ENCODE peak calls at places on chromosomes 5 and 9, in six cellular contexts. One of them, this sample, is unnamed.

GRCh38 chr5:113240951-113241726 is 193.7 kb downstream of the TSSK1B start:
- DNase-seq in NCI-H774: no peak
- DNase-seq in SJSA1: no peak
- DNase-seq in fibroblast of the conjunctiva: no peak
- DNase-seq in AG20443: no peak
- DNase-seq in HT1080: no peak
- DNase-seq in this sample: no peak

GRCh38 chr9:128341435-128341849 is 1.1 kb downstream of the SLC27A4 start:
- DNase-seq in HT1080: peak
- DNase-seq in SJSA1: peak
- DNase-seq in AG20443: peak
- DNase-seq in fibroblast of the conjunctiva: peak
- DNase-seq in NCI-H774: peak
- DNase-seq in this sample: no peak

GRCh38 chr5:145946112-145946861 is 9.9 kb downstream of the SH3RF2 start:
- DNase-seq in fibroblast of the conjunctiva: no peak
- DNase-seq in AG20443: peak
- DNase-seq in HT1080: peak
- DNase-seq in NCI-H774: no peak
- DNase-seq in SJSA1: peak
- DNase-seq in this sample: peak

GRCh38 chr5:96180684-96181083 is 219.0 kb upstream of the ELL2 start:
- DNase-seq in fibroblast of the conjunctiva: no peak
- DNase-seq in AG20443: no peak
- DNase-seq in SJSA1: no peak
- DNase-seq in HT1080: no peak
- DNase-seq in NCI-H774: no peak
- DNase-seq in this sample: no peak

GRCh38 chr9:96020822-96021615 is 145.5 kb downstream of the ERCC6L2 start:
- DNase-seq in AG20443: peak
- DNase-seq in NCI-H774: no peak
- DNase-seq in HT1080: no peak
- DNase-seq in SJSA1: no peak
- DNase-seq in fibroblast of the conjunctiva: no peak
- DNase-seq in this sample: no peak

GRCh38 chr9:134328841-134329575 is 2.8 kb downstream of the RXRA start:
- DNase-seq in HT1080: no peak
- DNase-seq in NCI-H774: no peak
- DNase-seq in fibroblast of the conjunctiva: no peak
- DNase-seq in SJSA1: no peak
- DNase-seq in AG20443: peak
- DNase-seq in this sample: no peak

GRCh38 chr5:84228266-84228665 is 156.4 kb downstream of the EDIL3 start:
- DNase-seq in AG20443: no peak
- DNase-seq in HT1080: peak
- DNase-seq in fibroblast of the conjunctiva: no peak
- DNase-seq in NCI-H774: no peak
- DNase-seq in SJSA1: no peak
- DNase-seq in this sample: no peak

GRCh38 chr9:69653261-69653660 is 18.9 kb downstream of the APBA1 start:
- DNase-seq in HT1080: no peak
- DNase-seq in NCI-H774: no peak
- DNase-seq in fibroblast of the conjunctiva: no peak
- DNase-seq in SJSA1: no peak
- DNase-seq in AG20443: no peak
- DNase-seq in this sample: no peak

GRCh38 chr9:85743290-85744128 is 1.8 kb upstream of the AGTPBP1 start:
- DNase-seq in SJSA1: peak
- DNase-seq in HT1080: peak
- DNase-seq in NCI-H774: no peak
- DNase-seq in fibroblast of the conjunctiva: peak
- DNase-seq in AG20443: peak
- DNase-seq in this sample: peak

GRCh38 chr5:16784843-16785791 is 151.0 kb downstream of the MYO10 start:
- DNase-seq in HT1080: peak
- DNase-seq in NCI-H774: no peak
- DNase-seq in fibroblast of the conjunctiva: no peak
- DNase-seq in AG20443: no peak
- DNase-seq in SJSA1: no peak
- DNase-seq in this sample: no peak

GRCh38 chr9:104608336-104608735 is 2.9 kb upstream of the OR13C2 start:
- DNase-seq in HT1080: peak
- DNase-seq in AG20443: no peak
- DNase-seq in SJSA1: no peak
- DNase-seq in fibroblast of the conjunctiva: no peak
- DNase-seq in NCI-H774: no peak
- DNase-seq in this sample: no peak

GRCh38 chr9:19379697-19380046 is 364 bp downstream of the RPS6 start:
- DNase-seq in NCI-H774: peak
- DNase-seq in fibroblast of the conjunctiva: no peak
- DNase-seq in HT1080: no peak
- DNase-seq in SJSA1: no peak
- DNase-seq in AG20443: peak
- DNase-seq in this sample: no peak

GRCh38 chr5:136236479-136237083 is 43.6 kb upstream of the SMIM32 start:
- DNase-seq in SJSA1: no peak
- DNase-seq in NCI-H774: no peak
- DNase-seq in AG20443: no peak
- DNase-seq in HT1080: no peak
- DNase-seq in fibroblast of the conjunctiva: no peak
- DNase-seq in this sample: no peak

GRCh38 chr5:134578578-134579283 is 53.3 kb downstream of the JADE2 start:
- DNase-seq in HT1080: no peak
- DNase-seq in SJSA1: no peak
- DNase-seq in AG20443: no peak
- DNase-seq in fibroblast of the conjunctiva: no peak
- DNase-seq in NCI-H774: no peak
- DNase-seq in this sample: no peak

GRCh38 chr5:89313804-89314588 is 431.0 kb upstream of the MEF2C start:
- DNase-seq in AG20443: peak
- DNase-seq in HT1080: peak
- DNase-seq in fibroblast of the conjunctiva: peak
- DNase-seq in NCI-H774: no peak
- DNase-seq in SJSA1: peak
- DNase-seq in this sample: peak

This sample was measured in skeletal muscle cell.